ENCODE peak calls at places on chromosomes 3 and 15, in five cellular contexts. V is HepG2, H is H1, I is IMR-90, N is K562. X is an unnamed sample.

GRCh38 chr15:69044899-69045298 is 30.4 kb downstream of the NOX5 start:
- DNase-seq in N (no peak), I (peak), V (no peak), H (no peak), X (peak)

GRCh38 chr15:82530006-82530405 is 10.3 kb downstream of the RPS17 start:
- DNase-seq in N (no peak), H (no peak), V (no peak), I (no peak), X (no peak)

GRCh38 chr15:101499863-101500713 is 10.6 kb upstream of the PCSK6 start:
- DNase-seq in I (no peak), H (no peak), V (no peak), N (no peak), X (no peak)

GRCh38 chr3:13480340-13481318 is 523 bp downstream of the HDAC11 start:
- DNase-seq in H (no peak), I (peak), V (no peak), N (no peak), X (peak)

GRCh38 chr3:64368163-64369025 is 143.1 kb upstream of the PRICKLE2 start:
- DNase-seq in V (no peak), N (no peak), H (no peak), I (no peak), X (no peak)

GRCh38 chr3:62134061-62134496 is 239.3 kb downstream of the FEZF2 start:
- DNase-seq in V (no peak), N (no peak), H (no peak), I (peak), X (no peak)

GRCh38 chr3:138455801-138456716 is 21.6 kb downstream of the ESYT3 start:
- DNase-seq in N (no peak), V (no peak), I (no peak), H (no peak), X (no peak)

GRCh38 chr15:92714071-92714456 is 58.5 kb upstream of the FAM174B start:
- DNase-seq in V (no peak), N (no peak), I (peak), H (no peak), X (peak)

GRCh38 chr3:56788506-56788905 is 13.2 kb downstream of the ARHGEF3 start:
- DNase-seq in N (no peak), H (no peak), I (no peak), V (no peak), X (no peak)
- TF ChIP-seq MAFK in N (no peak), H (no peak), I (no peak), V (no peak), X (no peak)

DNA sequence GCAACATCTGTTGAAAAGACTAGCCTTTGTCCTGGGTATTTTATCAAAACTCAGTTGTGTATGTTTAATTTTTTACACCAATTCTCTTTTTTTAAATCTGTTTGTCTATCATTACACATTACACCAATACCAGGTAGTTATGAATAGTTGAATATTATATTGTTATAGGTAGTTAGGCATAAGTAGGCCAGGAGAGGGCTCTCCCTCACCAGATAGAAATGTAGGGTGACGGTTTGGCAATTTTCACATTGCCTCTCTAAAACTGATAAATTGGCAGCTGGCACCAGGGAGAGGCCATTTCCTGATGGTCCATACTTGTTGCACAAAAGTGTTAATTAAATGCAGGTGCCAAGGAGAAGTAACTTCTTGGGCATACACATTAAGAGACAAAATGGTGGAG is 483.1 kb upstream of the EPHA6 start:
- DNase-seq in H (no peak), I (no peak), N (no peak), V (no peak), X (peak)
- TF ChIP-seq MAFK in H (no peak), I (no peak), N (no peak), V (no peak), X (no peak)

DNA sequence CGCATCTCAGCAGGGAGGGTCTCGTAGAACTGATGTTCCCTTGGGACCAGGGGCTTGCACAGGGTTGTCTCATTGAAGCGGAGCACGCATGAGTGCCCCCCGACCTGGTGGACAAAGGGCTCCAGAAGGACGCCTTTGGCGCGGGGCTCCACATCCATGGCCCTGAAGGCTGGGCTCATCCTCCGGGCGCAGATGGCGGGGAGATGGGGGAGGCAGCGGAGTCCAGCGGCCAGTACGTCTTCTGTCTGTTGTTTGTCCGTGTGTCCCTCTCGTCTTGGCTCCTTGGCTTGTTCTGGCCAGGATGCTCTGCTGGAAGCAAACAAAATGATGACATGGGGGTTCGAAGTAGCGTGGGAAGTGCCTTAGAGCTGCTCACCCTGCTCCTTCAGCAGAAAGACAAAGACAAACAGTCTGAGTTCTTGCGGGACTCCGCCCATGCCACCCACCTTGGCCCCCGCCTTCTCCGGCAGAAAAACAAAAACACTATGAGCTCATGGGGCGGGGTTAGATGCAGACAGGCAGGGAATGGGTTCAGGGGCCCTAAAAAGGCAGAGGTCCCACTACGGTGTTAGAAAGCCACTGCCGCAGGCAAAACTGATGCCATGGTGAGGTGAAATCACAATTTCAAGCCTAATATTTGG is 9.5 kb upstream of the NCKIPSD start:
- DNase-seq in V (no peak), H (peak), I (peak), N (no peak), X (no peak)
- TF ChIP-seq MAFK in V (no peak), H (no peak), I (no peak), N (no peak), X (no peak)

DNA sequence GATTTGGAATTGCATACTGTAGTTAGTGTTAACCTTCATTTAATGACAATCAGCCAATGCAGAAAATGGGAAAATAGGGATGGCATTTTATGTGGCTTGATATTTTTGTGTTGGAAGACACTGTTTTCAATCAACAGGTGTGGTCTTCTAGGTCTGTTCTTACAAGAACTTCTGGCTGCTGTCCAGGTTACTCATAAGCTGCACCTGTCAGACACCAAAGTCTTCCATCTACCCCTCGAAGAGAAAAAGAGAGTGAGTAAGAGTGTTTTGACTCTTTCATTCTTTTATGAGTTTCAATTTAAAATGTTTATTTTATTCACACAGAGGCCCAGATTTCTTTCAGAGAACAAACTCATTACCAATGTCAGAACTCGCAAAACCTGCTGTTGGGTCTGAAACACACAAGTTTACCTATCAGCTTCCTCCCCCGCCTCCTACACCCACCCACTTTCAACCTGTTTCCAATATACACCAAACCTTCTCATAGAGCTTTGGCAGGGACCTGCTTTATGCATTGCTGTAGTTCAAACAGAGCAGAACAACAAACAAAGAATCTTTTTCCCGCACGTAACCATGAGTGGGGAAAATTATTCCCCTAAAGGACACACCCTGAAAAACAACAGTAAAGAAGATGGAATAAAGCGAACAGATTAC is 767.7 kb upstream of the ALCAM start:
- DNase-seq in H (no peak), N (no peak), I (no peak), V (no peak), X (no peak)
- TF ChIP-seq MAFK in H (no peak), N (no peak), I (no peak), V (no peak), X (no peak)

X was measured in A549.